ENCODE peak calls at places on chromosomes 12 and 14, in five cellular contexts. One of them, this sample, is unnamed.

GRCh38 chr12:45388545-45388944 is 172.7 kb downstream of the ANO6 start:
- DNase-seq in Peyer's patch: no peak
- DNase-seq in neural progenitor cell: peak; percentile 54
- DNase-seq in colonic mucosa: peak; percentile 26
- DNase-seq in endothelial cell of umbilical vein: peak; percentile 58
- DNase-seq in this sample: peak; percentile 39

GRCh38 chr14:37697489-37698121 is 102.2 kb downstream of the TTC6 start:
- DNase-seq in Peyer's patch: no peak
- DNase-seq in neural progenitor cell: no peak
- DNase-seq in colonic mucosa: no peak
- DNase-seq in endothelial cell of umbilical vein: no peak
- DNase-seq in this sample: no peak

GRCh38 chr12:110339184-110339952 is 58.3 kb downstream of the ATP2A2 start:
- DNase-seq in Peyer's patch: no peak
- DNase-seq in neural progenitor cell: no peak
- DNase-seq in colonic mucosa: no peak
- DNase-seq in endothelial cell of umbilical vein: no peak
- DNase-seq in this sample: no peak

GRCh38 chr12:9872743-9873142 is 3.6 kb upstream of the CLEC2B start:
- DNase-seq in Peyer's patch: no peak
- DNase-seq in neural progenitor cell: peak; percentile 63
- DNase-seq in colonic mucosa: no peak
- DNase-seq in endothelial cell of umbilical vein: no peak
- DNase-seq in this sample: no peak

GRCh38 chr14:33062881-33063280 is 124.2 kb downstream of the NPAS3 start:
- DNase-seq in Peyer's patch: no peak
- DNase-seq in neural progenitor cell: no peak
- DNase-seq in colonic mucosa: no peak
- DNase-seq in endothelial cell of umbilical vein: no peak
- DNase-seq in this sample: no peak

GRCh38 chr12:75704664-75705063 is 193.3 kb upstream of the KRR1 start:
- DNase-seq in Peyer's patch: no peak
- DNase-seq in neural progenitor cell: no peak
- DNase-seq in colonic mucosa: no peak
- DNase-seq in endothelial cell of umbilical vein: no peak
- DNase-seq in this sample: no peak

GRCh38 chr12:86137936-86138335 is 118.3 kb downstream of the MGAT4C start:
- DNase-seq in Peyer's patch: no peak
- DNase-seq in neural progenitor cell: no peak
- DNase-seq in colonic mucosa: no peak
- DNase-seq in endothelial cell of umbilical vein: peak; percentile 70
- DNase-seq in this sample: no peak

GRCh38 chr12:49921299-49921698 is 17.6 kb upstream of the FAIM2 start:
- DNase-seq in Peyer's patch: no peak
- DNase-seq in neural progenitor cell: no peak
- DNase-seq in colonic mucosa: no peak
- DNase-seq in endothelial cell of umbilical vein: no peak
- DNase-seq in this sample: no peak

GRCh38 chr12:63066136-63066535 is 84.9 kb downstream of the AVPR1A start:
- DNase-seq in Peyer's patch: no peak
- DNase-seq in neural progenitor cell: no peak
- DNase-seq in colonic mucosa: no peak
- DNase-seq in endothelial cell of umbilical vein: no peak
- DNase-seq in this sample: no peak

GRCh38 chr12:125065753-125066570 is 727 bp downstream of the AACS start:
- DNase-seq in Peyer's patch: no peak
- DNase-seq in neural progenitor cell: no peak
- DNase-seq in colonic mucosa: peak; percentile 25
- DNase-seq in endothelial cell of umbilical vein: no peak
- DNase-seq in this sample: no peak

GRCh38 chr12:121392325-121392716 is 7.6 kb upstream of the RNF34 start:
- DNase-seq in Peyer's patch: no peak
- DNase-seq in neural progenitor cell: no peak
- DNase-seq in colonic mucosa: no peak
- DNase-seq in endothelial cell of umbilical vein: no peak
- DNase-seq in this sample: no peak

GRCh38 chr12:50107416-50108268 is 3.8 kb downstream of the GPD1 start:
- DNase-seq in Peyer's patch: no peak
- DNase-seq in neural progenitor cell: no peak
- DNase-seq in colonic mucosa: no peak
- DNase-seq in endothelial cell of umbilical vein: no peak
- DNase-seq in this sample: no peak

GRCh38 chr14:100979780-100980179 is 76.3 kb upstream of the RTL1 start:
- DNase-seq in Peyer's patch: no peak
- DNase-seq in neural progenitor cell: no peak
- DNase-seq in colonic mucosa: no peak
- DNase-seq in endothelial cell of umbilical vein: peak; percentile 34
- DNase-seq in this sample: no peak

GRCh38 chr12:76020281-76020680 is 11.3 kb downstream of the PHLDA1 start:
- DNase-seq in Peyer's patch: no peak
- DNase-seq in neural progenitor cell: no peak
- DNase-seq in colonic mucosa: no peak
- DNase-seq in endothelial cell of umbilical vein: no peak
- DNase-seq in this sample: no peak

GRCh38 chr14:103551338-103551762 is 11.1 kb downstream of the BAG5 start:
- DNase-seq in Peyer's patch: no peak
- DNase-seq in neural progenitor cell: no peak
- DNase-seq in colonic mucosa: no peak
- DNase-seq in endothelial cell of umbilical vein: no peak
- DNase-seq in this sample: no peak

GRCh38 chr14:59582161-59582560 is 5.5 kb upstream of the CCDC175 start:
- DNase-seq in Peyer's patch: no peak
- DNase-seq in neural progenitor cell: no peak
- DNase-seq in colonic mucosa: no peak
- DNase-seq in endothelial cell of umbilical vein: no peak
- DNase-seq in this sample: no peak

GRCh38 chr12:132279184-132279889 is 50.1 kb downstream of the GALNT9 start:
- DNase-seq in Peyer's patch: peak; percentile 62
- DNase-seq in neural progenitor cell: no peak
- DNase-seq in colonic mucosa: peak; percentile 45
- DNase-seq in endothelial cell of umbilical vein: no peak
- DNase-seq in this sample: no peak

GRCh38 chr12:7806863-7807487 is 17.8 kb downstream of the NANOG start:
- DNase-seq in Peyer's patch: peak; percentile 63
- DNase-seq in neural progenitor cell: peak; percentile 79
- DNase-seq in colonic mucosa: peak; percentile 69
- DNase-seq in endothelial cell of umbilical vein: peak; percentile 88
- DNase-seq in this sample: peak; percentile 76

GRCh38 chr12:59431266-59431665 is 164.6 kb upstream of the SLC16A7 start:
- DNase-seq in Peyer's patch: no peak
- DNase-seq in neural progenitor cell: no peak
- DNase-seq in colonic mucosa: no peak
- DNase-seq in endothelial cell of umbilical vein: peak; percentile 11
- DNase-seq in this sample: no peak

DNA sequence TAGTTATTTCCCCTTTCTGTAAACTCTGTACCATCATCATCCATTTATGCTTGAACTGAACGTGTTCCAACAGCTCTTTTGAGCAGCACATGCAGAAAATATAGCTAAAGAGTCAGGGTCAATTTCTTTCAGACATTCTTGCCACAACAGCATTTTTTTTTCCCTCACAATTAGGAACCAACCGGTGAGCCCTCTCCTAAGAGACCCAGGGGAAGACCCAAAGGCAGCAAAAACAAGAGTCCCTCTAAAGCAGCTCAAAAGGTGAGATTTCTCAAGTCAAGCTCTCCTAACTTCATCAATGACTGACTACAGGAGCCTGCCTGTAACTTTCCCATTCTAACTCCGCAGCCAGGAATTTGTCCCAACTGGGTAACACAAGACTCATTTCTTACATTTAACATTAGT is 3.5 kb downstream of the HMGA2 start:
- DNase-seq in Peyer's patch: no peak
- DNase-seq in neural progenitor cell: peak; percentile 40
- DNase-seq in colonic mucosa: no peak
- DNase-seq in endothelial cell of umbilical vein: peak; percentile 64
- DNase-seq in this sample: no peak
- H3K4me3 ChIP-seq in Peyer's patch: no peak overlapping the region
- H3K4me3 ChIP-seq in neural progenitor cell: peak overlapping the region; percentile 73
- H3K4me3 ChIP-seq in colonic mucosa: no peak overlapping the region
- H3K4me3 ChIP-seq in endothelial cell of umbilical vein: no peak overlapping the region
- H3K4me3 ChIP-seq in this sample: no peak overlapping the region

DNA sequence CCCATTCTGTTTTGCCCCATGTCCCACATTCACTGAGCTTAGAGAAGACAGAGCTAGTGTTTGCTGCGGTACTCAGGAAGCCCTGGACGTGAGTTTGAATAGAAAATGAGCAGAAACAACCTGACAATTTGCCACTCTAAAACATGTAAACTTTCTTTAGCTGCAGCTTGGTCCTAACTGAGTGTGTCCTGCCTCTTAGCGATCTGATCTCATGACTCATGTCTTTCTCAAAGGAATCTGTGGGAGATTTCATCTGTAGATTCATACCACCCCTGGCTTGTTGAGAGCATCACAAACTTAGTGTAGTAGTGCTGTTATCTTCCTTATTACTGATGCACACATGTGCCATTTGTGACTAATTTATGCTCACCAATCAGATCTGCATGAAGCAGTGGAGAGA is 86.7 kb downstream of the ITPR2 start:
- DNase-seq in Peyer's patch: no peak
- DNase-seq in neural progenitor cell: no peak
- DNase-seq in colonic mucosa: no peak
- DNase-seq in endothelial cell of umbilical vein: peak; percentile 35
- DNase-seq in this sample: no peak
- H3K4me1 ChIP-seq in Peyer's patch: no peaks in the 10 kb centered on the region
- H3K4me1 ChIP-seq in neural progenitor cell: peaks cover 9% of the 10 kb centered on the region
- H3K4me1 ChIP-seq in colonic mucosa: peaks cover 6% of the 10 kb centered on the region
- H3K4me1 ChIP-seq in endothelial cell of umbilical vein: peaks cover 67% of the 10 kb centered on the region
- H3K4me1 ChIP-seq in this sample: peaks cover 11% of the 10 kb centered on the region

DNA sequence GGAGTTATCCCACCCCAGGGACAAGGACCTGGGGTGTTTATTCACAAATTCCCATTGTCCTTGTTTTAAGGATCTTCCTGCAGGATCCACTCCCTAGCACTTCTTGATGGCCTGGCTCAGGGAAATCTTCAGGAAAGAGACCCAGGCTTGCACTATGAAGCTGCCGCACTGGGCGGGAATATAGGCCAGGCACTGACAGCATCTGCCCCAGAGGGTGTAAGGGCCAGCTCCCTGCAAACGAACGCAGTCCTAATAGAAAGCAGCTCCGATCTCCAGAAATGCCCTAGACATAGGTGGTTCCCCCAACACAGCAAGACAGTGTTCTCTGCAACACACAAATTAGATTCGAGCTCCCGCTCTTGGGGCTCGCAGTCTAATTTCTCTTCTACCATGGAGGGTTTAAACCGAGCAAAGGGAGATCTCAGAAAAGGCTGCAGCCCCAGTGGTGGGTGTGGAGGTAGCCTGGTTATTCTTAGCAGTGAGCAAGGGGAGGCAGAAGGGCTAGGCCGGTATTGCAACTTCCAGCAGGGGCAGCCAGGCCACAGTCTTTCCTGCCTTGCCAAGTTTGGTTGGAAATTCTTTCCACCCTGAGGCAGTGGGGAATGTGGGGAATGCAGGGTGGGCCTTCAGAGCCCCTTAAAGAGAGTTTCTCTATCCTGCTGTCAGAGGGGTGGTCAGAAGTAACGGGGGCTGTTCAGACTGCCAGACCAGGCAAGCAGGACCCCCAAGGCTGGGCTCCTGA is 16.1 kb upstream of the WSCD2 start:
- DNase-seq in Peyer's patch: no peak
- DNase-seq in neural progenitor cell: peak; percentile 63
- DNase-seq in colonic mucosa: no peak
- DNase-seq in endothelial cell of umbilical vein: no peak
- DNase-seq in this sample: no peak
- TF ChIP-seq CTCF in Peyer's patch: no peak
- TF ChIP-seq CTCF in neural progenitor cell: peak; percentile 31
- TF ChIP-seq CTCF in colonic mucosa: no peak
- TF ChIP-seq CTCF in endothelial cell of umbilical vein: no peak
- TF ChIP-seq CTCF in this sample: no peak

DNA sequence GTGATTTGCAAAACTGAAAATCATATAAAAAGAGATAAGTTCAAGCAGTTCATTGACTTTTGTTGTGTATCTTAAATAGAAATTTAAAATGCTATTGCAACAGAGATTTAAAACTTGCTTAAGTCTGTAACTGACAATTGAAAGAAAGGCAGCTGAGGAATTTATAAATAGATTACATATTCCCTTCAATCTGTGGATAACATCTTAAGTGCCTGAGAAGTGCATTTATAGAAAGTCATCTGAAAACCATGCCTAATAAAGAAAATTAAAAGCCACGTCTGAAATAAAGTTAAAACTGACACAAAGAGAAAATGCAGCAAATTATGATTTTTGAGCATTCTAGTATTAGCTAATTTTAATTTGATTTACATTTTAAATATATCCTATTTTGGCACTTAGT is 479.8 kb downstream of the MDGA2 start:
- DNase-seq in Peyer's patch: no peak
- DNase-seq in neural progenitor cell: no peak
- DNase-seq in colonic mucosa: no peak
- DNase-seq in endothelial cell of umbilical vein: no peak
- DNase-seq in this sample: no peak
- H3K4me3 ChIP-seq in Peyer's patch: no peak overlapping the region
- H3K4me3 ChIP-seq in neural progenitor cell: no peak overlapping the region
- H3K4me3 ChIP-seq in colonic mucosa: no peak overlapping the region
- H3K4me3 ChIP-seq in endothelial cell of umbilical vein: no peak overlapping the region
- H3K4me3 ChIP-seq in this sample: no peak overlapping the region

GRCh38 chr12:31659087-31659942 is at the start of gene ETFBKMT:
- DNase-seq in Peyer's patch: peak; percentile 91
- DNase-seq in neural progenitor cell: peak; percentile 93
- DNase-seq in colonic mucosa: peak; percentile 93
- DNase-seq in endothelial cell of umbilical vein: peak; percentile 89
- DNase-seq in this sample: peak; percentile 80
- H3K4me1 ChIP-seq in Peyer's patch: no peaks in the 10 kb centered on the region
- H3K4me1 ChIP-seq in neural progenitor cell: peaks cover 9% of the 10 kb centered on the region
- H3K4me1 ChIP-seq in colonic mucosa: no peaks in the 10 kb centered on the region
- H3K4me1 ChIP-seq in endothelial cell of umbilical vein: peaks cover 4% of the 10 kb centered on the region
- H3K4me1 ChIP-seq in this sample: no peaks in the 10 kb centered on the region

GRCh38 chr14:61179776-61180398 is 101.3 kb downstream of the TMEM30B start:
- DNase-seq in Peyer's patch: no peak
- DNase-seq in neural progenitor cell: no peak
- DNase-seq in colonic mucosa: no peak
- DNase-seq in endothelial cell of umbilical vein: peak; percentile 4
- DNase-seq in this sample: no peak
- TF ChIP-seq CTCF in Peyer's patch: no peak
- TF ChIP-seq CTCF in neural progenitor cell: no peak
- TF ChIP-seq CTCF in colonic mucosa: no peak
- TF ChIP-seq CTCF in endothelial cell of umbilical vein: no peak
- TF ChIP-seq CTCF in this sample: no peak

This sample was measured in BE2C.